ENCODE peak calls at places on chromosomes 5 and 9, in ten cellular contexts. Z is spleen, P is heart right ventricle, T is mucosa of descending colon, W is astrocyte of the spinal cord, U is mammary epithelial cell, N is GM10248, G is keratinocyte, H is psoas muscle, S is cardiac muscle cell. V is an unnamed sample.
A peak's percentile ranks its signal among the peaks of the same experiment; 100 is the strongest.

GRCh38 chr9:86974421-86974820 is 27.1 kb upstream of the GAS1 start:
- DNase-seq in H (no peak), S (no peak), G (no peak), N (no peak), U (no peak), P (no peak), T (no peak), Z (no peak), W (no peak), V (no peak)

GRCh38 chr9:131923132-131923671 is 156.5 kb downstream of the MED27 start:
- DNase-seq in H (no peak), U (no peak), S (no peak), Z (no peak), T (no peak), W (no peak), P (no peak), G (no peak), N (no peak), V (no peak)

GRCh38 chr9:117725426-117725887 is 21.3 kb downstream of the TLR4 start:
- DNase-seq in Z (no peak), P (no peak), H (no peak), T (no peak), N (no peak), S (no peak), W (no peak), G (no peak), U (no peak), V (no peak)

GRCh38 chr5:10421841-10422691 is 19.6 kb upstream of the ROPN1L start:
- DNase-seq in T (no peak), U (no peak), P (no peak), N (no peak), H (no peak), G (no peak), W (no peak), S (no peak), Z (no peak), V (no peak)

GRCh38 chr9:117448066-117448465 is 33.2 kb upstream of the ASTN2 start:
- DNase-seq in P (no peak), N (no peak), G (no peak), Z (no peak), T (no peak), U (no peak), H (no peak), W (no peak), S (no peak), V (no peak)

GRCh38 chr5:68114641-68115040 is 100.9 kb upstream of the PIK3R1 start:
- DNase-seq in Z (no peak), G (no peak), T (no peak), N (no peak), W (peak; percentile 77), H (no peak), P (no peak), S (no peak), U (peak; percentile 65), V (peak; percentile 94)

GRCh38 chr5:154892370-154892771 is 33.9 kb downstream of the CNOT8 start:
- DNase-seq in Z (no peak), T (no peak), S (no peak), H (no peak), W (no peak), P (peak; percentile 16), N (no peak), G (no peak), U (no peak), V (no peak)

GRCh38 chr9:98323051-98323830 is 67.8 kb upstream of the TBC1D2 start:
- DNase-seq in U (no peak), G (no peak), T (no peak), W (no peak), Z (peak; percentile 59), P (no peak), S (no peak), H (no peak), N (no peak), V (no peak)

GRCh38 chr9:117809751-117810150 is 105.5 kb downstream of the TLR4 start:
- DNase-seq in G (no peak), T (no peak), H (no peak), U (no peak), W (no peak), S (no peak), P (no peak), N (no peak), Z (no peak), V (no peak)

GRCh38 chr5:140785905-140786686 is at the start of gene PCDHA1:
- DNase-seq in T (no peak), H (no peak), U (no peak), Z (no peak), P (no peak), G (no peak), S (no peak), N (no peak), W (no peak), V (no peak)

GRCh38 chr9:8437259-8437658 is 637.7 kb upstream of the DMAC1 start:
- DNase-seq in G (no peak), N (no peak), U (no peak), T (no peak), W (no peak), H (no peak), Z (no peak), S (no peak), P (no peak), V (no peak)

GRCh38 chr5:140175367-140176027 is 509 bp downstream of the CYSTM1 start:
- DNase-seq in H (peak; percentile 84), S (peak; percentile 87), N (peak; percentile 68), T (peak; percentile 90), P (peak; percentile 82), G (no peak), U (peak; percentile 40), Z (peak; percentile 94), W (peak; percentile 52), V (peak; percentile 50)

GRCh38 chr9:127954831-127955293 is 17.2 kb upstream of the DPM2 start:
- DNase-seq in S (no peak), P (peak; percentile 10), G (no peak), U (no peak), N (no peak), Z (no peak), H (no peak), T (no peak), W (no peak), V (no peak)

DNA sequence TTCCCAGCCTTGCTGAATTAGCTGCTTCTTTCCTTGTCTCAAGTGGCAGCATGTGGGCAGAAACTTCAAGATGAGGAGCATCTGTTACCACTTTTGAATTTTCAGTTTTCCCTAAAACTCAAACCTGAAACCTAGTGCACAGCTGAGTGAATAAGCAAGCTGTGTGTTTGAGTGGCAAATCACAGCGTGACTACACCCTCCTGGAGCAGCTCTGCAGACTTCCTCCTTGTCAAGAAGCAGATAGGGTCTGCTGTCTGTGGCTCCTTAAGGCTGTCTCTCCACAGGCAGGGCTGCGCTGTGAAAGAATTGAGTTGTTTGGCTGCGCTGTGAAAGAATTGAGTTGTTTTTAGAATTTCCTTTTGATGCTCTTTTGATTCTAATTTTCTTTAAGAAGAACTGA is 179.7 kb upstream of the HAPLN1 start:
- DNase-seq in N (no peak), S (peak; percentile 17), Z (no peak), W (peak; percentile 32), P (no peak), G (no peak), H (no peak), U (no peak), T (no peak), V (no peak)
- TF ChIP-seq CTCF in N (no peak), S (no peak), Z (no peak), W (no peak), P (no peak), G (no peak), H (no peak), U (no peak), T (no peak), V (no peak)

GRCh38 chr9:4081549-4081895 is 218.3 kb downstream of the GLIS3 start:
- DNase-seq in P (no peak), G (no peak), H (no peak), N (no peak), W (no peak), Z (no peak), U (no peak), S (no peak), T (no peak), V (no peak)

GRCh38 chr9:4080889-4081548 is 218.8 kb downstream of the GLIS3 start:
- DNase-seq in S (no peak), W (no peak), U (no peak), P (no peak), T (no peak), G (no peak), H (no peak), N (no peak), Z (no peak), V (no peak)

GRCh38 chr9:4079346-4079745 is 220.5 kb downstream of the GLIS3 start:
- DNase-seq in S (no peak), P (no peak), W (no peak), G (no peak), U (no peak), Z (no peak), N (no peak), T (no peak), H (no peak), V (no peak)

GRCh38 chr9:4079906-4080305 is 220.0 kb downstream of the GLIS3 start:
- DNase-seq in P (no peak), G (no peak), Z (no peak), U (no peak), W (no peak), S (no peak), N (no peak), H (no peak), T (no peak), V (no peak)

GRCh38 chr9:4077499-4078102 is 222.3 kb downstream of the GLIS3 start:
- DNase-seq in S (peak; percentile 53), U (peak; percentile 59), N (peak; percentile 42), P (peak; percentile 85), Z (no peak), T (peak; percentile 80), G (peak; percentile 19), W (peak; percentile 85), H (peak; percentile 78), V (peak; percentile 10)
- TF ChIP-seq CTCF in S (peak; percentile 95), U (peak; percentile 92), N (peak; percentile 72), P (peak; percentile 66), Z (peak; percentile 55), T (peak; percentile 53), G (peak; percentile 73), W (peak; percentile 94), H (peak; percentile 53), V (peak; percentile 78)

GRCh38 chr9:95116002-95116819 is 201.3 kb downstream of the FANCC start:
- DNase-seq in Z (no peak), U (no peak), P (no peak), N (no peak), H (no peak), S (peak; percentile 31), W (no peak), T (no peak), G (no peak), V (no peak)
- TF ChIP-seq CTCF in Z (no peak), U (peak; percentile 56), P (peak; percentile 30), N (peak; percentile 15), H (peak; percentile 29), S (peak; percentile 30), W (peak; percentile 33), T (peak; percentile 46), G (peak; percentile 71), V (peak; percentile 20)

DNA sequence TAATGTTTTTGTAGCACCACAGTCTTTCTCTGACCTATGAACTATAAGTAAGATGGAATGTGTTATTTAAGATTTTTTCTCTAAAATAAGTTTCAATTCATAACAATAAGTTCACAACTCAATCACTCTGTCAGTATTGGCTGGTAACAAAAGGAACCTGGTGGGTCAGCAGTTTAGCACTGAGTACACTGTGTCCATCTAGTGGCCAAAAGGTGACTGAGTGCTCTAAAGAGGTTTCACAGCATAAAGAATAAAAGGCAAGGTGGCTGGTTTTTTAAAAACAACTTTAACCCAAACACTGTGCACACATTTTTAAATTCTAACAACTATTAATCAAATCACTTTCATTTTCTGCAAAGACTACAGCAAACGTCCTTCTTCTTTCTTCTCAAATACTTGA is 443.3 kb downstream of the PDE4D start:
- DNase-seq in H (no peak), N (no peak), U (no peak), S (no peak), W (no peak), G (no peak), Z (no peak), T (no peak), P (no peak), V (no peak)
- TF ChIP-seq CTCF in H (peak; percentile 32), N (peak; percentile 13), U (peak; percentile 17), S (peak; percentile 10), W (peak; percentile 16), G (peak; percentile 19), Z (no peak), T (no peak), P (peak; percentile 8), V (peak; percentile 46)

V was measured in HFFc6.